ENCODE peak calls at places on chromosomes 13 and 19, in nine cellular contexts. C, N, J, Z, K, E, I, Y and F are unnamed samples.

GRCh38 chr19:44236384-44236783 is 23.3 kb upstream of the ZNF233 start:
- DNase-seq in C (no peak), N (no peak), J (no peak), Z (no peak), K (no peak), E (no peak), I (no peak), Y (no peak), F (no peak)

GRCh38 chr19:47713046-47714021 is at the start of gene EHD2:
- DNase-seq in C (peak; percentile 48), N (peak; percentile 87), J (peak; percentile 86), Z (peak; percentile 77), K (peak; percentile 87), E (peak; percentile 58), I (peak; percentile 84), Y (peak; percentile 91), F (peak; percentile 90)

GRCh38 chr19:37932985-37933953 is 26.3 kb downstream of the SIPA1L3 start:
- DNase-seq in C (peak; percentile 6), N (peak; percentile 25), J (peak; percentile 18), Z (peak; percentile 16), K (no peak), E (no peak), I (no peak), Y (peak; percentile 64), F (no peak)

GRCh38 chr19:7830823-7831222 is 805 bp downstream of the EVI5L start:
- DNase-seq in C (no peak), N (no peak), J (no peak), Z (no peak), K (no peak), E (no peak), I (no peak), Y (no peak), F (no peak)

GRCh38 chr13:31433201-31433600 is 233.4 kb downstream of the B3GLCT start:
- DNase-seq in C (no peak), N (no peak), J (no peak), Z (no peak), K (no peak), E (no peak), I (no peak), Y (no peak), F (no peak)

GRCh38 chr13:91399189-91400093 is 1.0 kb downstream of the GPC5 start:
- DNase-seq in C (no peak), N (no peak), J (no peak), Z (no peak), K (no peak), E (no peak), I (no peak), Y (peak; percentile 59), F (no peak)

GRCh38 chr19:50427997-50428425 is 4.7 kb upstream of the MYBPC2 start:
- DNase-seq in C (peak; percentile 11), N (peak; percentile 82), J (peak; percentile 93), Z (peak; percentile 85), K (peak; percentile 67), E (peak; percentile 62), I (peak; percentile 90), Y (peak; percentile 91), F (peak; percentile 76)

GRCh38 chr13:38213307-38213706 is 136.3 kb upstream of the UFM1 start:
- DNase-seq in C (no peak), N (no peak), J (no peak), Z (no peak), K (no peak), E (no peak), I (no peak), Y (no peak), F (no peak)

GRCh38 chr19:39169143-39169810 is 27.5 kb upstream of the NCCRP1 start:
- DNase-seq in C (no peak), N (no peak), J (no peak), Z (no peak), K (no peak), E (no peak), I (no peak), Y (no peak), F (no peak)

GRCh38 chr19:40342644-40343311 is 5.4 kb downstream of the C19orf47 start:
- DNase-seq in C (no peak), N (no peak), J (no peak), Z (no peak), K (no peak), E (no peak), I (no peak), Y (no peak), F (no peak)

GRCh38 chr19:39915101-39915847 is 19.2 kb downstream of the FCGBP start:
- DNase-seq in C (no peak), N (no peak), J (no peak), Z (no peak), K (no peak), E (no peak), I (no peak), Y (no peak), F (no peak)

GRCh38 chr19:7888145-7888825 is at the start of gene LRRC8E:
- DNase-seq in C (no peak), N (peak; percentile 44), J (peak; percentile 76), Z (no peak), K (no peak), E (no peak), I (peak; percentile 51), Y (no peak), F (peak; percentile 33)

GRCh38 chr13:94431569-94431968 is 47.9 kb downstream of the DCT start:
- DNase-seq in C (no peak), N (peak; percentile 76), J (peak; percentile 83), Z (no peak), K (no peak), E (no peak), I (no peak), Y (no peak), F (no peak)

GRCh38 chr19:39325778-39326680 is 5.4 kb upstream of the LRFN1 start:
- DNase-seq in C (no peak), N (peak; percentile 15), J (no peak), Z (no peak), K (no peak), E (no peak), I (no peak), Y (no peak), F (no peak)

GRCh38 chr19:42246869-42247630 is 4.6 kb upstream of the GSK3A start:
- DNase-seq in C (no peak), N (no peak), J (no peak), Z (no peak), K (no peak), E (no peak), I (no peak), Y (no peak), F (peak; percentile 49)

GRCh38 chr13:113060557-113061270 is 44.9 kb upstream of the F7 start:
- DNase-seq in C (no peak), N (no peak), J (no peak), Z (peak; percentile 5), K (no peak), E (no peak), I (no peak), Y (peak; percentile 24), F (no peak)

GRCh38 chr19:34979819-34980640 is 16.0 kb upstream of the ZNF792 start:
- DNase-seq in C (no peak), N (no peak), J (no peak), Z (no peak), K (no peak), E (no peak), I (no peak), Y (no peak), F (no peak)

DNA sequence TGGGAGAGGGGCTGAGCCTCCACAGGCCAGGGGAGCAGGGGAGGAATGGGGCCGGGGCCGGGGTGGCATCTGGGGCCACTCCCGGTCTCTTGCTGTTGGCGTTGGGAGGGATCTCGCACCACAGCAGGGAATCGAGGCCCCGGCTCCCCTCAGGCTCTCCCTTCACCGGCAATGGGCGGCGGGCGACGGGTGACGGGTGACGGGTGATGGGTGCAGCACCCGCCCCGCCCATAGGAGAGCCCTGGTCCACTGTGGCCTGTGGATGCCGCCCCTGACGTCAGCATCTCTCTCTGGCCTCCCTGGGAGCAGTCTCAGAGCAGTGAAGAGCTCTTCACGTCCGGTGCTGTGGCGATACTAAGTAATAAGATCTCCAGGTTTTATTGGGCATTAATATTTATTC is 133.6 kb downstream of the KDM4B start:
- DNase-seq in C (no peak), N (no peak), J (no peak), Z (no peak), K (no peak), E (no peak), I (no peak), Y (no peak), F (no peak)
- H3K27ac ChIP-seq in C (no peak overlapping the region), N (no peak overlapping the region), J (peak overlapping the region; percentile 26), Z (peak overlapping the region; percentile 77), K (no peak overlapping the region), E (peak overlapping the region; percentile 79), I (no peak overlapping the region), Y (no peak overlapping the region), F (no peak overlapping the region)

GRCh38 chr19:54541712-54542111 is 31.9 kb upstream of the LILRA2 start:
- DNase-seq in C (no peak), N (no peak), J (no peak), Z (no peak), K (no peak), E (no peak), I (no peak), Y (no peak), F (no peak)
- H3K9me3 ChIP-seq in C (peaks cover 47% of the 10 kb centered on the region), N (no peaks in the 10 kb centered on the region), J (no peaks in the 10 kb centered on the region), Z (peaks cover 6% of the 10 kb centered on the region), K (no peaks in the 10 kb centered on the region), E (no peaks in the 10 kb centered on the region), I (no peaks in the 10 kb centered on the region), Y (no peaks in the 10 kb centered on the region), F (no peaks in the 10 kb centered on the region)

GRCh38 chr19:18846862-18847515 is 15.2 kb downstream of the UPF1 start:
- DNase-seq in C (peak; percentile 53), N (peak; percentile 80), J (peak; percentile 84), Z (peak; percentile 81), K (peak; percentile 82), E (peak; percentile 66), I (peak; percentile 84), Y (peak; percentile 91), F (peak; percentile 83)
- H3K27ac ChIP-seq in C (no peak overlapping the region), N (peak overlapping the region; percentile 86), J (no peak overlapping the region), Z (peak overlapping the region; percentile 89), K (peak overlapping the region; percentile 84), E (peak overlapping the region; percentile 53), I (no peak overlapping the region), Y (no peak overlapping the region), F (no peak overlapping the region)

DNA sequence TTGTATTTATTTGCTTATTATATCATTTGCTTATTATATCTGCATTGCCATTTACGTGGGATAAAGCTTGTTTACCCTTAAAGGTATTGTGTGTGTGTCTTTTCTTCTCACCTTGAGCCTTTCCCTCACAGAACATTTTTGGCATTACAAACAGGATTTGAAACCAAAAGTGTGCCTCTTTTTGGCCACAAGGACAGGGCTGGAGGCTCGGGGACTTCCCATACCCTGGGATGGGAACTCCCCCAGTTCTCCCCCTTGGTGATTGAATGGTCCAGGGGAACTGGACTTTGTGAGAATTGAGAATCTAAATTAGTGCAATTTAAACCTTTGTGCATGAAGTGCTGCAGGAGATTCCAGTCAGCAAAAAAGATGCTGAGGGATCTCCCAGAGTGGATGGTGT is 2.4 kb upstream of the ZNF506 start:
- DNase-seq in C (no peak), N (no peak), J (no peak), Z (no peak), K (no peak), E (no peak), I (no peak), Y (no peak), F (no peak)
- H3K9me3 ChIP-seq in C (peaks cover 56% of the 10 kb centered on the region), N (no peaks in the 10 kb centered on the region), J (no peaks in the 10 kb centered on the region), Z (peaks cover 37% of the 10 kb centered on the region), K (no peaks in the 10 kb centered on the region), E (peaks cover 3% of the 10 kb centered on the region), I (no peaks in the 10 kb centered on the region), Y (peaks cover 19% of the 10 kb centered on the region), F (no peaks in the 10 kb centered on the region)

DNA sequence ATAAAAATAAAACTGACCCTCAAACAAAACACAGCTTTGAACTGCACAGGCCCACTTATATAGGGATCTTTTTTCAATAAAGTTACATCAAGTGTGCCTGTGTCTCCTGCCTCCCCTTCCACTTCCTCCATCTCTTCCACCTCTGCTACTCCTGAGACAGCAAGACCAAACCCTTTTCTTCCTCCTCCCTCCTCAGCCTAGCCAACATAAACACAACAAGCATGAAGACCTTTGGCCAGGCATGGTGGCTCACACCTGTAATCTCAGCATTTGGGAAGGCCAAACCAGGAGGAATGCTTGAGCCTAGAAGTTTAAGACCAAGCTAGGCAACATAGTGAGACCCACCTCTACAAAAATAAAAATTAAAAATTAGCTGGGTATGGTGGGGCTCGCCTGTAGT is 72.6 kb downstream of the ELF1 start:
- DNase-seq in C (no peak), N (no peak), J (no peak), Z (no peak), K (no peak), E (no peak), I (no peak), Y (no peak), F (no peak)
- H3K27ac ChIP-seq in C (no peak overlapping the region), N (no peak overlapping the region), J (no peak overlapping the region), Z (no peak overlapping the region), K (no peak overlapping the region), E (no peak overlapping the region), I (no peak overlapping the region), Y (no peak overlapping the region), F (no peak overlapping the region)